ENCODE peak calls at places on chromosomes 6 and 20, in ten cellular contexts. G is heart left ventricle, R is HFF-Myc, X is fibroblast of mammary gland, I is pancreas, C is left ventricle myocardium inferior, A is choroid plexus epithelial cell, Y is suprapubic skin, J is brain microvascular endothelial cell, V is DND-41. E is an unnamed sample.

GRCh38 chr20:8930691-8931090 is 138.2 kb upstream of the PLCB4 start:
- DNase-seq in G (no peak), R (no peak), X (no peak), I (no peak), C (no peak), A (no peak), Y (no peak), J (no peak), V (no peak), E (no peak)

GRCh38 chr6:138467901-138468300 is 31.4 kb downstream of the NHSL1 start:
- DNase-seq in G (no peak), R (no peak), X (peak; percentile 15), I (no peak), C (no peak), A (no peak), Y (no peak), J (peak; percentile 21), V (no peak), E (no peak)

GRCh38 chr6:27867051-27867940 is 44.9 kb downstream of the OR2B2 start:
- DNase-seq in G (peak; percentile 75), R (no peak), X (peak; percentile 80), I (peak; percentile 58), C (peak; percentile 65), A (peak; percentile 87), Y (no peak), J (peak; percentile 65), V (peak; percentile 88), E (no peak)

GRCh38 chr20:63538204-63539091 is 1.3 kb upstream of the PTK6 start:
- DNase-seq in G (peak; percentile 58), R (no peak), X (peak; percentile 46), I (peak; percentile 94), C (no peak), A (peak; percentile 27), Y (no peak), J (no peak), V (no peak), E (no peak)

GRCh38 chr6:101398716-101399626 is 5.5 kb downstream of the GRIK2 start:
- DNase-seq in G (no peak), R (no peak), X (no peak), I (no peak), C (no peak), A (no peak), Y (no peak), J (no peak), V (no peak), E (no peak)

GRCh38 chr20:9427430-9427829 is 87.0 kb upstream of the LAMP5 start:
- DNase-seq in G (no peak), R (no peak), X (no peak), I (no peak), C (no peak), A (no peak), Y (no peak), J (no peak), V (no peak), E (no peak)

GRCh38 chr6:5025911-5026819 is 22.3 kb upstream of the RPP40 start:
- DNase-seq in G (peak; percentile 59), R (no peak), X (peak; percentile 33), I (peak; percentile 57), C (peak; percentile 58), A (peak; percentile 43), Y (no peak), J (peak; percentile 6), V (no peak), E (no peak)

GRCh38 chr6:89242574-89243330 is 25.6 kb upstream of the GABRR1 start:
- DNase-seq in G (no peak), R (peak; percentile 32), X (peak; percentile 74), I (no peak), C (no peak), A (peak; percentile 81), Y (no peak), J (peak; percentile 24), V (peak; percentile 19), E (peak; percentile 28)

DNA sequence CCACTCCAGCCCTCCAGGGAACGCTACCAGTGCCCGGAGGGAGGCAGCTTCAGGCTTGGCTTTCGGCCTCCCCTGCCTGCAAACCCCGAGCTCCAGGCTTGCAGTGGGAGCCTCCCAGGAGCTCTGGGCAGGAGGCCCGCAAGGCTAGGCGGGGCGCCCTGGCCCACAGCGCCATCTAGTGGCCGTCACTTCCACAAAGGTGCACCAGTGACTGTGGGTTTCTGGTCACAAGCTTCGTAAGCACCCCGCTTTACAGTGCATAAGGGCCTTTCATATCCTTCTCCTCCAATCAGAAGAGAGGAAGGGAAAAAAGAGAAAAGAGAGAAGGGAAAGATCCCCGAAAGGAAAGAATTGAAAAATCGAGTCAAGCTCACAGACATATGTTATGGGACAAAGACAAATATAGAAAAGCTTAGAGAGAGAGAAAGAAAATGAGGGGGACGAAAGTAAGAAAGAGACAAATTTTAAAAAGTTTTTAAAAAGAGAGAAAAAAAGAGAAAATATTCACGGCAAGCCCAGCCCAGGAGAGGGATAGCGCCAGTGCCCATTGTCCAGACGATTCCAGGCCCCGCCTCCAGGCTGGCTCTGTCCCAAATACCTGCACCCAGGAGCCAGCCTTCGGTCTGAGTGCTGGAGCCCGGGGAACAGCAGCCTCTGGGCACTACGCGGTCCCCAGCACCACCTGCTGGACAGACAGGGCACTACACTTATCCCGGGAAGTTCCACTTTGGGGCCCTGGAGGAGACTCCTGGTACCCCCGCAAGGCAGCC is 207.1 kb downstream of the PREX1 start:
- DNase-seq in G (peak; percentile 86), R (no peak), X (peak; percentile 72), I (peak; percentile 89), C (peak; percentile 85), A (peak; percentile 87), Y (no peak), J (peak; percentile 72), V (peak; percentile 74), E (no peak)
- H3K4me3 ChIP-seq in G (peak overlapping the region; percentile 16), R (peak overlapping the region; percentile 4), X (no peak overlapping the region), I (peak overlapping the region; percentile 15), C (peak overlapping the region; percentile 53), A (peak overlapping the region; percentile 35), Y (peak overlapping the region; percentile 30), J (peak overlapping the region; percentile 34), V (no peak overlapping the region), E (peak overlapping the region; percentile 42)

DNA sequence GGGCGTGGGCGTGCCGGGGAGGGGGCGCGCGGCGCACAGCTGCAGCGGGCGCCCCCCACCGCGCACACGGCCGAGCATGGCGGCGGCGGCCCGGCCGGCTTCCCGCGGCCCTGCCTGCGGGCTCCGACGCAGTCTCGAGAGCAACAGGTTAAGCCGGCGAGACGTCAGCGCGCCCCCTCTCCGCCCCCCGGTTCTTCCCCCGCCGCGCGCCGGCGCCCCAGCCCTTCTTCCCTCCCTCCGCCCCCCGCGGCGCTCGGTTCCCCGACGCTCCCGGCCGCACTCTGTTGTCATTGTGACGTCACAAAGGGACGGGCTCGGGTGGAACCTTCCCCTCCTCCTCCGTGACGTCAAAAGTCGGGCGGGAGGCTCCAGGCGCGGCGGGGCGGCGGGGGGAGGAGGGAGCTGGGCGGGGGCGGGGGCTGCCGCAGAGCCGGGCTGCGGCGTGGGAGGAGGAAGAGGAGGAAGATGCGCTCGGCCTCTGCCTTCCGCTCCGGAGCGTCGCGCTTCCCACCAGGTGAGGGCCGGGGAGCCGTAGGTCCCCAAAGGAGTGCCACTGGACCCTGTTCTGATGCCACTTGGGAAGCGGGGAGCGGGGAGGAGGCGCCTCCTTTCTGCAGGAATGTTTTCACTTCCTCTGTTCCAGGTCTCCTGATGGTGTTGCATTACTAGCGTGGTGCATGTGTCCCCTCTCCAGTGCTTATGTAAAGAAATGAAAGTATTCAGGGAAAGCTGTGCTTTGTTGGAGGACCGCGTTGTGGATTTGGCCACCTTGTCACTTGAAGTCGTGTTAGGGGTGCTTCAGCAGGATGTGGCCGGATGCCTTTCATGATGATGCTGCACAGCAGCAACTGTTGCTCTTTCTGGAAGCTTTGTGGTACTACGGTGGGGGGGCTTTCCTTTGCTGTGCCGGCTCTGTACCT is 2.8 kb downstream of the JARID2 start:
- DNase-seq in G (peak; percentile 98), R (no peak), X (peak; percentile 96), I (peak; percentile 98), C (peak; percentile 95), A (peak; percentile 97), Y (peak; percentile 97), J (peak; percentile 92), V (peak; percentile 96), E (no peak)
- TF ChIP-seq CTCF in G (peak; percentile 46), R (peak; percentile 9), X (peak; percentile 24), I (no peak), C (peak; percentile 42), A (peak; percentile 54), Y (no peak), J (peak; percentile 47), V (no peak), E (peak; percentile 47)

GRCh38 chr6:32095338-32096086 is 13.6 kb downstream of the TNXB start:
- DNase-seq in G (no peak), R (no peak), X (no peak), I (no peak), C (no peak), A (no peak), Y (no peak), J (no peak), V (no peak), E (no peak)

GRCh38 chr6:32096394-32097258 is 12.5 kb downstream of the TNXB start:
- DNase-seq in G (no peak), R (no peak), X (no peak), I (no peak), C (no peak), A (no peak), Y (no peak), J (no peak), V (no peak), E (no peak)

GRCh38 chr6:32092760-32093497 is 16.2 kb downstream of the TNXB start:
- DNase-seq in G (no peak), R (no peak), X (peak; percentile 37), I (no peak), C (no peak), A (peak; percentile 84), Y (no peak), J (no peak), V (no peak), E (no peak)

GRCh38 chr6:32096087-32096393 is 13.1 kb downstream of the TNXB start:
- DNase-seq in G (no peak), R (no peak), X (no peak), I (no peak), C (no peak), A (no peak), Y (no peak), J (no peak), V (no peak), E (no peak)
- H3K4me3 ChIP-seq in G (no peak overlapping the region), R (no peak overlapping the region), X (no peak overlapping the region), I (peak overlapping the region; percentile 30), C (peak overlapping the region; percentile 51), A (no peak overlapping the region), Y (peak overlapping the region; percentile 27), J (no peak overlapping the region), V (no peak overlapping the region), E (no peak overlapping the region)

GRCh38 chr6:133241088-133241900 is at the start of gene EYA4:
- DNase-seq in G (peak; percentile 59), R (no peak), X (peak; percentile 15), I (no peak), C (peak; percentile 44), A (peak; percentile 30), Y (no peak), J (no peak), V (no peak), E (no peak)

GRCh38 chr6:133241901-133242760 is 974 bp downstream of the EYA4 start:
- DNase-seq in G (peak; percentile 22), R (no peak), X (peak; percentile 15), I (no peak), C (peak; percentile 19), A (peak; percentile 48), Y (no peak), J (no peak), V (no peak), E (no peak)

GRCh38 chr6:133242761-133243590 is 1.8 kb downstream of the EYA4 start:
- DNase-seq in G (peak; percentile 21), R (no peak), X (no peak), I (no peak), C (peak; percentile 18), A (no peak), Y (no peak), J (no peak), V (no peak), E (no peak)

GRCh38 chr6:133243723-133244122 is 2.6 kb downstream of the EYA4 start:
- DNase-seq in G (no peak), R (no peak), X (no peak), I (no peak), C (no peak), A (no peak), Y (no peak), J (no peak), V (no peak), E (no peak)

GRCh38 chr6:133240511-133241087 is 558 bp upstream of the EYA4 start:
- DNase-seq in G (peak; percentile 49), R (no peak), X (no peak), I (no peak), C (peak; percentile 35), A (peak; percentile 30), Y (no peak), J (no peak), V (no peak), E (no peak)
- TF ChIP-seq CTCF in G (peak; percentile 16), R (no peak), X (no peak), I (no peak), C (no peak), A (peak; percentile 28), Y (no peak), J (peak; percentile 49), V (no peak), E (no peak)